ENCODE peak calls at places on chromosomes 3 and 15, in seven cellular contexts. O is bronchial epithelial cell, S is neural progenitor cell, H is A673, Y is mammary epithelial cell, P is body of pancreas, Z is fibroblast of lung. A is an unnamed sample.

GRCh38 chr15:67937153-67937761 is 97.4 kb upstream of the RNU6-1 start:
- DNase-seq in O (peak; percentile 74), S (no peak), H (no peak), Y (peak; percentile 28), P (no peak), Z (no peak), A (peak; percentile 62)

GRCh38 chr15:31366169-31366734 is 39.6 kb downstream of the KLF13 start:
- DNase-seq in O (no peak), S (no peak), H (peak; percentile 55), Y (peak; percentile 32), P (peak; percentile 65), Z (no peak), A (peak; percentile 83)

GRCh38 chr3:126711361-126711760 is 7.3 kb downstream of the CHCHD6 start:
- DNase-seq in O (no peak), S (no peak), H (no peak), Y (peak; percentile 4), P (no peak), Z (peak; percentile 61), A (no peak)

GRCh38 chr15:27601239-27601942 is 497.7 kb downstream of the OCA2 start:
- DNase-seq in O (peak; percentile 60), S (peak; percentile 24), H (no peak), Y (no peak), P (no peak), Z (peak; percentile 41), A (no peak)

GRCh38 chr3:49454898-49455681 is 15.0 kb upstream of the DAG1 start:
- DNase-seq in O (no peak), S (no peak), H (peak; percentile 28), Y (no peak), P (no peak), Z (no peak), A (no peak)

GRCh38 chr3:46717447-46718231 is at the start of gene PRSS50:
- DNase-seq in O (no peak), S (peak; percentile 16), H (no peak), Y (no peak), P (no peak), Z (no peak), A (no peak)

GRCh38 chr3:150278843-150279341 is 129.2 kb upstream of the TSC22D2 start:
- DNase-seq in O (no peak), S (peak; percentile 42), H (no peak), Y (no peak), P (no peak), Z (peak; percentile 22), A (no peak)

GRCh38 chr15:73752817-73753214 is 335 bp downstream of the INSYN1 start:
- DNase-seq in O (no peak), S (peak; percentile 77), H (peak; percentile 25), Y (no peak), P (no peak), Z (peak; percentile 15), A (no peak)

GRCh38 chr3:148938931-148939330 is 52.4 kb upstream of the GYG1 start:
- DNase-seq in O (no peak), S (no peak), H (no peak), Y (no peak), P (no peak), Z (no peak), A (no peak)

GRCh38 chr3:197718904-197719303 is 17.8 kb downstream of the RUBCN start:
- DNase-seq in O (peak; percentile 100), S (no peak), H (no peak), Y (peak; percentile 99), P (no peak), Z (peak; percentile 94), A (peak; percentile 95)

GRCh38 chr3:45180051-45180450 is 33.9 kb upstream of the CDCP1 start:
- DNase-seq in O (peak; percentile 50), S (no peak), H (no peak), Y (peak; percentile 59), P (no peak), Z (peak; percentile 75), A (peak; percentile 22)

GRCh38 chr15:62972814-62973213 is 69.7 kb upstream of the TPM1 start:
- DNase-seq in O (peak; percentile 91), S (no peak), H (no peak), Y (peak; percentile 80), P (no peak), Z (peak; percentile 76), A (peak; percentile 93)

GRCh38 chr3:155701882-155702465 is 42.9 kb downstream of the PLCH1 start:
- DNase-seq in O (peak; percentile 62), S (peak; percentile 82), H (peak; percentile 82), Y (peak; percentile 32), P (no peak), Z (peak; percentile 42), A (peak; percentile 60)

GRCh38 chr3:59555593-59556315 is 505.9 kb upstream of the CFAP20DC start:
- DNase-seq in O (peak; percentile 90), S (no peak), H (no peak), Y (peak; percentile 76), P (no peak), Z (peak; percentile 58), A (peak; percentile 70)

GRCh38 chr3:132654190-132654589 is 5.4 kb downstream of the ACAD11 start:
- DNase-seq in O (no peak), S (no peak), H (no peak), Y (no peak), P (no peak), Z (no peak), A (no peak)

GRCh38 chr15:29533667-29534066 is 264.0 kb upstream of the NSMCE3 start:
- DNase-seq in O (no peak), S (no peak), H (no peak), Y (no peak), P (no peak), Z (no peak), A (no peak)

GRCh38 chr15:70473623-70474366 is 289.6 kb downstream of the UACA start:
- DNase-seq in O (no peak), S (no peak), H (peak; percentile 32), Y (no peak), P (no peak), Z (peak; percentile 35), A (no peak)

GRCh38 chr3:190577225-190577624 is 63.3 kb downstream of the IL1RAP start:
- DNase-seq in O (no peak), S (no peak), H (no peak), Y (no peak), P (no peak), Z (no peak), A (no peak)

GRCh38 chr3:190721330-190721729 is 141.2 kb downstream of the GMNC start:
- DNase-seq in O (peak; percentile 50), S (no peak), H (no peak), Y (no peak), P (no peak), Z (peak; percentile 7), A (no peak)

GRCh38 chr3:87422333-87422732 is 145.9 kb upstream of the POU1F1 start:
- DNase-seq in O (no peak), S (no peak), H (no peak), Y (no peak), P (no peak), Z (no peak), A (no peak)
- TF ChIP-seq CTCF in O (no peak), S (no peak), H (no peak), Y (no peak), P (no peak), Z (no peak), A (no peak)

GRCh38 chr3:66140763-66141372 is 79.9 kb upstream of the SLC25A26 start:
- DNase-seq in O (no peak), S (no peak), H (no peak), Y (peak; percentile 57), P (no peak), Z (peak; percentile 69), A (no peak)

GRCh38 chr3:66138336-66139234 is 82.2 kb upstream of the SLC25A26 start:
- DNase-seq in O (peak; percentile 60), S (peak; percentile 79), H (peak; percentile 78), Y (peak; percentile 49), P (peak; percentile 61), Z (peak; percentile 56), A (peak; percentile 77)

GRCh38 chr3:66142079-66142478 is 78.7 kb upstream of the SLC25A26 start:
- DNase-seq in O (no peak), S (no peak), H (no peak), Y (no peak), P (no peak), Z (no peak), A (no peak)

GRCh38 chr3:66139415-66139814 is 81.4 kb upstream of the SLC25A26 start:
- DNase-seq in O (no peak), S (no peak), H (no peak), Y (no peak), P (no peak), Z (peak; percentile 11), A (no peak)

DNA sequence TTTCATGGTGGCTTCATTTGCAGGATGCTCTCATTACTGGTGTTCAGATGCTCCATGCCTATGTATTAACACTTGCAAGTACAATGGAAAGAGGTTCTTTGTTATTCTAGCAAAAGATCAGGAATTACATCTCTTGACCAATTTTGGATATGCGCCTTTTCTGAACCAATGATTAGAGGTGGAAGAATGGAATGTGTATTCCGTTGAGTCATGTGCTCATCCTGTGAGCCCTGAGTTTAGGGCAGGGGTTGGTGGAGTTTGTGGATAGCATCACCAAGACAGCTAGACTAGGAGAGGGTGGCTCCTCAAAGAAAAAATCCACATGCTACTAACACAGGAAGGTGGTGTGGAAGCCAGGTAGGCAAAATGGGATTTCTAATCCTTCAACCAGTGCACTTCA is 80.7 kb upstream of the SLC25A26 start:
- DNase-seq in O (no peak), S (no peak), H (no peak), Y (no peak), P (no peak), Z (peak; percentile 36), A (no peak)
- TF ChIP-seq CTCF in O (no peak), S (no peak), H (no peak), Y (no peak), P (no peak), Z (no peak), A (no peak)

GRCh38 chr3:38646630-38647029 is 2.9 kb downstream of the SCN5A start:
- DNase-seq in O (peak; percentile 16), S (peak; percentile 74), H (peak; percentile 59), Y (no peak), P (no peak), Z (no peak), A (peak; percentile 67)
- TF ChIP-seq CTCF in O (peak; percentile 27), S (peak; percentile 72), H (peak; percentile 51), Y (peak; percentile 15), P (peak; percentile 36), Z (peak; percentile 48), A (peak; percentile 30)

GRCh38 chr3:31157028-31157694 is 262.7 kb upstream of the GADL1 start:
- DNase-seq in O (no peak), S (no peak), H (no peak), Y (no peak), P (no peak), Z (no peak), A (no peak)
- TF ChIP-seq CTCF in O (no peak), S (no peak), H (peak; percentile 27), Y (no peak), P (no peak), Z (no peak), A (no peak)

GRCh38 chr3:108441528-108441927 is 68.9 kb downstream of the MYH15 start:
- DNase-seq in O (no peak), S (no peak), H (peak; percentile 4), Y (no peak), P (no peak), Z (no peak), A (no peak)

GRCh38 chr3:108441081-108441507 is 69.3 kb downstream of the MYH15 start:
- DNase-seq in O (no peak), S (peak; percentile 64), H (peak; percentile 85), Y (no peak), P (no peak), Z (peak; percentile 46), A (no peak)

GRCh38 chr3:108438542-108438941 is 71.9 kb downstream of the MYH15 start:
- DNase-seq in O (no peak), S (no peak), H (no peak), Y (no peak), P (no peak), Z (no peak), A (no peak)

GRCh38 chr3:108433928-108434327 is 76.5 kb downstream of the MYH15 start:
- DNase-seq in O (no peak), S (no peak), H (no peak), Y (no peak), P (no peak), Z (no peak), A (no peak)

GRCh38 chr3:108437439-108437838 is 73.0 kb downstream of the MYH15 start:
- DNase-seq in O (peak; percentile 39), S (no peak), H (no peak), Y (no peak), P (peak; percentile 40), Z (no peak), A (peak; percentile 0)
- TF ChIP-seq CTCF in O (no peak), S (no peak), H (no peak), Y (no peak), P (peak; percentile 41), Z (no peak), A (no peak)